ENCODE peak calls at places on chromosomes 2 and 18, in ten cellular contexts. One of them, this sample, is unnamed.

GRCh38 chr2:17867133-17867532 is 11.3 kb upstream of the KCNS3 start:
- DNase-seq in astrocyte of the spinal cord: no peak
- DNase-seq in left lung: no peak
- DNase-seq in SK-MEL-5: no peak
- DNase-seq in naive thymus-derived CD4-positive, alpha-beta T cell: no peak
- DNase-seq in GM12865: no peak
- DNase-seq in activated naive CD4-positive, alpha-beta T cell treated with anti-CD3 and anti-CD28 coated beads, Interleukin-2, amount 10 ng/mL, durations not matched to agents 7 days and 5 days: no peak
- DNase-seq in SK-N-DZ: no peak
- DNase-seq in EL: no peak
- DNase-seq in left ventricle myocardium superior: no peak
- DNase-seq in this sample: no peak

GRCh38 chr2:232340171-232340935 is 38.2 kb upstream of the ALPP start:
- DNase-seq in GM12865: no peak
- DNase-seq in SK-N-DZ: no peak
- DNase-seq in SK-MEL-5: no peak
- DNase-seq in activated naive CD4-positive, alpha-beta T cell treated with anti-CD3 and anti-CD28 coated beads, Interleukin-2, amount 10 ng/mL, durations not matched to agents 7 days and 5 days: peak; percentile 7
- DNase-seq in naive thymus-derived CD4-positive, alpha-beta T cell: no peak
- DNase-seq in left ventricle myocardium superior: peak; percentile 16
- DNase-seq in astrocyte of the spinal cord: no peak
- DNase-seq in EL: no peak
- DNase-seq in left lung: peak; percentile 20
- DNase-seq in this sample: peak; percentile 35

GRCh38 chr18:26482567-26482966 is 65.8 kb downstream of the KCTD1 start:
- DNase-seq in astrocyte of the spinal cord: no peak
- DNase-seq in activated naive CD4-positive, alpha-beta T cell treated with anti-CD3 and anti-CD28 coated beads, Interleukin-2, amount 10 ng/mL, durations not matched to agents 7 days and 5 days: no peak
- DNase-seq in naive thymus-derived CD4-positive, alpha-beta T cell: no peak
- DNase-seq in left ventricle myocardium superior: no peak
- DNase-seq in SK-MEL-5: no peak
- DNase-seq in GM12865: no peak
- DNase-seq in left lung: no peak
- DNase-seq in EL: peak; percentile 17
- DNase-seq in SK-N-DZ: peak; percentile 11
- DNase-seq in this sample: no peak

GRCh38 chr2:197242719-197243118 is 67.9 kb downstream of the ANKRD44 start:
- DNase-seq in left lung: no peak
- DNase-seq in naive thymus-derived CD4-positive, alpha-beta T cell: no peak
- DNase-seq in EL: no peak
- DNase-seq in left ventricle myocardium superior: no peak
- DNase-seq in activated naive CD4-positive, alpha-beta T cell treated with anti-CD3 and anti-CD28 coated beads, Interleukin-2, amount 10 ng/mL, durations not matched to agents 7 days and 5 days: no peak
- DNase-seq in SK-N-DZ: no peak
- DNase-seq in SK-MEL-5: no peak
- DNase-seq in astrocyte of the spinal cord: no peak
- DNase-seq in GM12865: no peak
- DNase-seq in this sample: no peak

GRCh38 chr2:10036095-10036879 is 7.1 kb upstream of the KLF11 start:
- DNase-seq in EL: peak; percentile 73
- DNase-seq in activated naive CD4-positive, alpha-beta T cell treated with anti-CD3 and anti-CD28 coated beads, Interleukin-2, amount 10 ng/mL, durations not matched to agents 7 days and 5 days: peak; percentile 34
- DNase-seq in SK-N-DZ: no peak
- DNase-seq in left ventricle myocardium superior: peak; percentile 86
- DNase-seq in astrocyte of the spinal cord: peak; percentile 59
- DNase-seq in left lung: peak; percentile 79
- DNase-seq in SK-MEL-5: peak; percentile 67
- DNase-seq in GM12865: peak; percentile 57
- DNase-seq in naive thymus-derived CD4-positive, alpha-beta T cell: no peak
- DNase-seq in this sample: peak; percentile 73

GRCh38 chr2:235135990-235136561 is 184.3 kb downstream of the SH3BP4 start:
- DNase-seq in activated naive CD4-positive, alpha-beta T cell treated with anti-CD3 and anti-CD28 coated beads, Interleukin-2, amount 10 ng/mL, durations not matched to agents 7 days and 5 days: peak; percentile 64
- DNase-seq in left lung: peak; percentile 61
- DNase-seq in SK-N-DZ: peak; percentile 83
- DNase-seq in naive thymus-derived CD4-positive, alpha-beta T cell: no peak
- DNase-seq in SK-MEL-5: peak; percentile 92
- DNase-seq in EL: peak; percentile 80
- DNase-seq in astrocyte of the spinal cord: peak; percentile 70
- DNase-seq in GM12865: peak; percentile 46
- DNase-seq in left ventricle myocardium superior: peak; percentile 88
- DNase-seq in this sample: peak; percentile 83

GRCh38 chr18:75248426-75249191 is 38.0 kb downstream of the TSHZ1 start:
- DNase-seq in naive thymus-derived CD4-positive, alpha-beta T cell: no peak
- DNase-seq in SK-N-DZ: no peak
- DNase-seq in left ventricle myocardium superior: no peak
- DNase-seq in left lung: no peak
- DNase-seq in EL: no peak
- DNase-seq in activated naive CD4-positive, alpha-beta T cell treated with anti-CD3 and anti-CD28 coated beads, Interleukin-2, amount 10 ng/mL, durations not matched to agents 7 days and 5 days: no peak
- DNase-seq in GM12865: no peak
- DNase-seq in astrocyte of the spinal cord: no peak
- DNase-seq in SK-MEL-5: no peak
- DNase-seq in this sample: no peak

GRCh38 chr2:46770622-46771021 is 145.0 kb downstream of the MCFD2 start:
- DNase-seq in SK-MEL-5: no peak
- DNase-seq in SK-N-DZ: no peak
- DNase-seq in astrocyte of the spinal cord: peak; percentile 68
- DNase-seq in EL: peak; percentile 68
- DNase-seq in naive thymus-derived CD4-positive, alpha-beta T cell: no peak
- DNase-seq in left lung: no peak
- DNase-seq in GM12865: no peak
- DNase-seq in left ventricle myocardium superior: no peak
- DNase-seq in activated naive CD4-positive, alpha-beta T cell treated with anti-CD3 and anti-CD28 coated beads, Interleukin-2, amount 10 ng/mL, durations not matched to agents 7 days and 5 days: no peak
- DNase-seq in this sample: no peak

GRCh38 chr2:166417669-166418068 is 41.9 kb upstream of the SCN9A start:
- DNase-seq in SK-MEL-5: peak; percentile 68
- DNase-seq in astrocyte of the spinal cord: peak; percentile 54
- DNase-seq in left lung: no peak
- DNase-seq in left ventricle myocardium superior: no peak
- DNase-seq in SK-N-DZ: peak; percentile 53
- DNase-seq in EL: peak; percentile 60
- DNase-seq in activated naive CD4-positive, alpha-beta T cell treated with anti-CD3 and anti-CD28 coated beads, Interleukin-2, amount 10 ng/mL, durations not matched to agents 7 days and 5 days: no peak
- DNase-seq in naive thymus-derived CD4-positive, alpha-beta T cell: no peak
- DNase-seq in GM12865: peak; percentile 8
- DNase-seq in this sample: no peak

GRCh38 chr2:82994186-82994585 is 1464.9 kb downstream of the SUCLG1 start:
- DNase-seq in SK-N-DZ: no peak
- DNase-seq in left lung: no peak
- DNase-seq in SK-MEL-5: no peak
- DNase-seq in EL: no peak
- DNase-seq in GM12865: no peak
- DNase-seq in naive thymus-derived CD4-positive, alpha-beta T cell: no peak
- DNase-seq in astrocyte of the spinal cord: no peak
- DNase-seq in activated naive CD4-positive, alpha-beta T cell treated with anti-CD3 and anti-CD28 coated beads, Interleukin-2, amount 10 ng/mL, durations not matched to agents 7 days and 5 days: no peak
- DNase-seq in left ventricle myocardium superior: no peak
- DNase-seq in this sample: no peak

GRCh38 chr2:219752731-219753130 is 125.3 kb downstream of the SLC4A3 start:
- DNase-seq in left lung: no peak
- DNase-seq in activated naive CD4-positive, alpha-beta T cell treated with anti-CD3 and anti-CD28 coated beads, Interleukin-2, amount 10 ng/mL, durations not matched to agents 7 days and 5 days: no peak
- DNase-seq in SK-N-DZ: no peak
- DNase-seq in astrocyte of the spinal cord: no peak
- DNase-seq in left ventricle myocardium superior: no peak
- DNase-seq in GM12865: no peak
- DNase-seq in naive thymus-derived CD4-positive, alpha-beta T cell: no peak
- DNase-seq in EL: peak; percentile 8
- DNase-seq in SK-MEL-5: no peak
- DNase-seq in this sample: no peak

GRCh38 chr2:201261471-201261870 is 1.1 kb downstream of the CASP8 start:
- DNase-seq in SK-N-DZ: no peak
- DNase-seq in EL: no peak
- DNase-seq in activated naive CD4-positive, alpha-beta T cell treated with anti-CD3 and anti-CD28 coated beads, Interleukin-2, amount 10 ng/mL, durations not matched to agents 7 days and 5 days: peak; percentile 83
- DNase-seq in naive thymus-derived CD4-positive, alpha-beta T cell: peak; percentile 39
- DNase-seq in left ventricle myocardium superior: no peak
- DNase-seq in SK-MEL-5: no peak
- DNase-seq in GM12865: peak; percentile 22
- DNase-seq in left lung: no peak
- DNase-seq in astrocyte of the spinal cord: no peak
- DNase-seq in this sample: no peak

GRCh38 chr2:72979896-72980295 is 62.6 kb downstream of the EMX1 start:
- DNase-seq in EL: no peak
- DNase-seq in naive thymus-derived CD4-positive, alpha-beta T cell: no peak
- DNase-seq in GM12865: no peak
- DNase-seq in activated naive CD4-positive, alpha-beta T cell treated with anti-CD3 and anti-CD28 coated beads, Interleukin-2, amount 10 ng/mL, durations not matched to agents 7 days and 5 days: no peak
- DNase-seq in SK-MEL-5: no peak
- DNase-seq in SK-N-DZ: no peak
- DNase-seq in left lung: no peak
- DNase-seq in left ventricle myocardium superior: no peak
- DNase-seq in astrocyte of the spinal cord: no peak
- DNase-seq in this sample: peak; percentile 19

GRCh38 chr2:96970910-96971309 is 15.5 kb downstream of the FAM178B start:
- DNase-seq in astrocyte of the spinal cord: no peak
- DNase-seq in left lung: peak; percentile 61
- DNase-seq in EL: no peak
- DNase-seq in GM12865: no peak
- DNase-seq in SK-MEL-5: no peak
- DNase-seq in SK-N-DZ: no peak
- DNase-seq in left ventricle myocardium superior: no peak
- DNase-seq in activated naive CD4-positive, alpha-beta T cell treated with anti-CD3 and anti-CD28 coated beads, Interleukin-2, amount 10 ng/mL, durations not matched to agents 7 days and 5 days: no peak
- DNase-seq in naive thymus-derived CD4-positive, alpha-beta T cell: no peak
- DNase-seq in this sample: no peak

GRCh38 chr2:239439383-239440315 is 38.8 kb upstream of the HDAC4 start:
- DNase-seq in left ventricle myocardium superior: no peak
- DNase-seq in EL: no peak
- DNase-seq in left lung: no peak
- DNase-seq in SK-MEL-5: no peak
- DNase-seq in activated naive CD4-positive, alpha-beta T cell treated with anti-CD3 and anti-CD28 coated beads, Interleukin-2, amount 10 ng/mL, durations not matched to agents 7 days and 5 days: no peak
- DNase-seq in astrocyte of the spinal cord: no peak
- DNase-seq in naive thymus-derived CD4-positive, alpha-beta T cell: no peak
- DNase-seq in GM12865: no peak
- DNase-seq in SK-N-DZ: no peak
- DNase-seq in this sample: no peak

GRCh38 chr18:23586249-23587196 is at the start of gene NPC1:
- DNase-seq in EL: peak; percentile 98
- DNase-seq in left ventricle myocardium superior: peak; percentile 97
- DNase-seq in activated naive CD4-positive, alpha-beta T cell treated with anti-CD3 and anti-CD28 coated beads, Interleukin-2, amount 10 ng/mL, durations not matched to agents 7 days and 5 days: peak; percentile 95
- DNase-seq in left lung: peak; percentile 94
- DNase-seq in astrocyte of the spinal cord: peak; percentile 95
- DNase-seq in SK-MEL-5: peak; percentile 87
- DNase-seq in naive thymus-derived CD4-positive, alpha-beta T cell: peak; percentile 94
- DNase-seq in SK-N-DZ: peak; percentile 88
- DNase-seq in GM12865: peak; percentile 94
- DNase-seq in this sample: peak; percentile 97